ENCODE peak calls at places on chromosomes 2 and 18, in four cellular contexts. G is fibroblast of lung; T is GM23248; M is CD8-positive, alpha-beta T cell. Y is an unnamed sample.

GRCh38 chr2:11688222-11689069 is 18.5 kb upstream of the NTSR2 start:
- DNase-seq in G (peak; percentile 70), T (peak; percentile 84), M (peak; percentile 62), Y (peak; percentile 50)

GRCh38 chr18:70464343-70465114 is 175.7 kb downstream of the SOCS6 start:
- DNase-seq in G (peak; percentile 72), T (peak; percentile 85), M (no peak), Y (no peak)

GRCh38 chr18:51194604-51195003 is 2.9 kb downstream of the MEX3C start:
- DNase-seq in G (peak; percentile 20), T (peak; percentile 20), M (no peak), Y (no peak)

GRCh38 chr18:3211236-3211992 is 8.4 kb downstream of the MYOM1 start:
- DNase-seq in G (peak; percentile 15), T (no peak), M (no peak), Y (no peak)

GRCh38 chr2:65514555-65515195 is 82.3 kb upstream of the SPRED2 start:
- DNase-seq in G (peak; percentile 58), T (peak; percentile 64), M (no peak), Y (no peak)

GRCh38 chr2:175745911-175746310 is 256.2 kb downstream of the LNPK start:
- DNase-seq in G (no peak), T (no peak), M (no peak), Y (no peak)

GRCh38 chr2:201972621-201973255 is 60.9 kb upstream of the FZD7 start:
- DNase-seq in G (no peak), T (no peak), M (no peak), Y (no peak)

GRCh38 chr2:7116516-7116915 is 199.3 kb downstream of the RNF144A start:
- DNase-seq in G (no peak), T (no peak), M (no peak), Y (no peak)

GRCh38 chr2:213202006-213202405 is 50.6 kb upstream of the IKZF2 start:
- DNase-seq in G (no peak), T (no peak), M (no peak), Y (no peak)

GRCh38 chr2:118061135-118061955 is 26.9 kb upstream of the INSIG2 start:
- DNase-seq in G (peak; percentile 60), T (peak; percentile 86), M (no peak), Y (no peak)

GRCh38 chr2:48725696-48726494 is 29.6 kb downstream of the LHCGR start:
- DNase-seq in G (no peak), T (no peak), M (no peak), Y (no peak)

GRCh38 chr2:101064868-101065549 is 62.9 kb downstream of the RPL31 start:
- DNase-seq in G (peak; percentile 35), T (peak; percentile 83), M (no peak), Y (no peak)

GRCh38 chr2:101097638-101098037 is 53.5 kb downstream of the TBC1D8 start:
- DNase-seq in G (no peak), T (no peak), M (no peak), Y (no peak)

GRCh38 chr2:233813236-233814062 is 35.3 kb downstream of the MROH2A start:
- DNase-seq in G (no peak), T (no peak), M (no peak), Y (no peak)

GRCh38 chr2:85226783-85227182 is 93.6 kb downstream of the TCF7L1 start:
- DNase-seq in G (no peak), T (no peak), M (no peak), Y (no peak)

GRCh38 chr2:63435080-63435479 is 153.2 kb downstream of the WDPCP start:
- DNase-seq in G (no peak), T (no peak), M (no peak), Y (no peak)

GRCh38 chr2:181785677-181786344 is 105.5 kb upstream of the NEUROD1 start:
- DNase-seq in G (peak; percentile 70), T (peak; percentile 81), M (no peak), Y (no peak)

DNA sequence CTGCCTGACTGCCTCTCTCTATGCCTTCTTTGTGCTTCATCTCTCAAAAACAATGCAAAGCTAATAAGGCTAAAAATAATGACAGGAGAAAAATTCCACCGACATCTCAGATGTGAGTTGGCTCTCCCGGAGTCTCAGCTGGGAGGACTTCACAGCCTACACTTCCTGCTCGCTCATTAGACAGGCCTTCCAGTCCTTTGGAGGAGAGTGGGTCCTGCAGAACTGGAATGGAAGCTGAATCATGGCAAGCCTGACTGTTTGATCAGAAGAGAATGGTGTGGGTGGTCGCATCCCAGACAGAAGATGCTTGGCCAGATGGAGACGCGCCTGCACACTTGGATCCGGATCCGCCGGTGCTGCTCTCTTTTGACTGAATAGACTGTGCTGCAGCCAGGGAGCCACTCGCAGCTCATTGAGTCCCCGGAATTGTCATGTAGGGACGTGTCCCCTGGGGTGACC is 49.7 kb downstream of the TRIB2 start:
- DNase-seq in G (peak; percentile 90), T (peak; percentile 63), M (no peak), Y (no peak)
- H3K27ac ChIP-seq in G (no peak overlapping the region), T (peak overlapping the region; percentile 50), M (no peak overlapping the region), Y (no peak overlapping the region)

GRCh38 chr2:10054976-10055375 is 11.6 kb downstream of the KLF11 start:
- DNase-seq in G (no peak), T (no peak), M (no peak), Y (no peak)

GRCh38 chr2:10054424-10054823 is 11.1 kb downstream of the KLF11 start:
- DNase-seq in G (no peak), T (no peak), M (no peak), Y (no peak)

GRCh38 chr2:10058251-10059015 is 15.1 kb downstream of the KLF11 start:
- DNase-seq in G (no peak), T (no peak), M (no peak), Y (no peak)

GRCh38 chr2:10057231-10058107 is 14.1 kb downstream of the KLF11 start:
- DNase-seq in G (peak; percentile 77), T (peak; percentile 90), M (no peak), Y (peak; percentile 62)

DNA sequence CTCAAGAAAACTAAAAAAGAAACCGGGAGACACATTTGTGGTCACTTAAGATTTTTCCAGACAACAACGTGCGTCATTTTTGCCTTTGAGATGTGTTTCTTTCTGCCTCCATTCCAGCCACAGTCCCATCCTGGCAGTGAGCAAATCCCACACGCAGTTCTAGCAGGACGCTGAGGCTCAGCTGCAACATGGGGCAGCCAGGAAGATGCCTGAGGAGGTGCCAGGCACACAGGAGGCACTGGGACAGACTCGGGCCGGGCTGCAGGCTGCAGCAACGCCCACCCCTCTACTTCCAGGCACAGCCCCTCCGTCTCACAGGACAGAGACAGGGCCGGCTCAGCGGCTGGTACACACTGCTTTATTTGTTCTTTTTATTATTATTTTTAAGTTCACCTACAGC is 13.1 kb downstream of the KLF11 start:
- DNase-seq in G (no peak), T (peak; percentile 30), M (no peak), Y (no peak)
- H3K4me3 ChIP-seq in G (no peak overlapping the region), T (no peak overlapping the region), M (no peak overlapping the region), Y (no peak overlapping the region)

GRCh38 chr18:75206637-75207297 is 2.2 kb downstream of the PTGR3 start:
- DNase-seq in G (no peak), T (no peak), M (no peak), Y (no peak)

GRCh38 chr18:75205760-75206109 is 3.2 kb downstream of the PTGR3 start:
- DNase-seq in G (no peak), T (no peak), M (no peak), Y (no peak)

GRCh38 chr18:75204262-75204977 is 4.5 kb downstream of the PTGR3 start:
- DNase-seq in G (peak; percentile 41), T (peak; percentile 45), M (no peak), Y (no peak)

GRCh38 chr18:75203456-75204261 is 5.3 kb downstream of the PTGR3 start:
- DNase-seq in G (no peak), T (peak; percentile 66), M (no peak), Y (no peak)

GRCh38 chr18:75204978-75205759 is 3.8 kb downstream of the PTGR3 start:
- DNase-seq in G (no peak), T (no peak), M (no peak), Y (no peak)
- H3K27ac ChIP-seq in G (peak overlapping the region; percentile 58), T (no peak overlapping the region), M (no peak overlapping the region), Y (peak overlapping the region; percentile 31)

DNA sequence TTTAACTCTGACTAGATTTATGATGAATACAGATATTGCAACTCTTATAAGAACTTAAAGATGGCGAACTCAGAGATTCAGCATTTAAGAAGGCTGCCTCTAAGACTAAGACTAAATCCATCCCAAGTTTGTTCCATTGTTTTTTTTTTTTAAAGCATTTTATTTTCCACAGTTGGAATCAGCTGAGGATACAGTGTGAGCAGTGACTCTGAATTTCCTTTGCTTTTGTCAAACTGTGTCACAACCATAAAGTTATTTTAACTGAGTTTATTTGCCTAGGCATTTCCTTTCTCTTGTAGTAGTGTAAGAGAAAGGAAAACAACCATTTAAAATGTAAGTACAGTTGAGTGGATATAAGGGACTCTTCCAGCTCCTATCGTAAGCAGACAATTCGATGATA is 63.9 kb downstream of the ZEB2 start:
- DNase-seq in G (no peak), T (peak; percentile 54), M (no peak), Y (no peak)
- H3K4me3 ChIP-seq in G (no peak overlapping the region), T (peak overlapping the region; percentile 67), M (no peak overlapping the region), Y (no peak overlapping the region)

DNA sequence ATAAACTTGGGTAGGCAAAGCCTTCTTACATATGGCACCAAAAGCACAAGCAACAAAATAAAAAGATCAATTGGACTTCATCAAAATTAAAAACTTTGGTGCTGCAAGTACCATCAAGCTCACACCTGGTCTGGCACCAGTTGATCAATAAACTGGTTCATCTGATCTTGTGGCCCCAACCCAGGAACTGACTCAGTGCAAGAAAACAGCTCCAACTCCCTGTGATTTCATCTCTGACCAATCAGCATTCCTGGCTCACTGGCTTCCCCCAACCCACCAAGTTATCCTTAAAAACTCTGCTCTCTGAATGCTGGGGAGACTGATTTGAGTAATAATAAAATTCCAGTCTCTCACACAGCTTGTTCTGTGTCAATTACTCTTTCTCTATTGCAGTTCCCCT is 8.4 kb downstream of the EPG5 start:
- DNase-seq in G (peak; percentile 59), T (peak; percentile 34), M (no peak), Y (no peak)
- H3K27ac ChIP-seq in G (peak overlapping the region; percentile 9), T (peak overlapping the region; percentile 78), M (no peak overlapping the region), Y (no peak overlapping the region)

DNA sequence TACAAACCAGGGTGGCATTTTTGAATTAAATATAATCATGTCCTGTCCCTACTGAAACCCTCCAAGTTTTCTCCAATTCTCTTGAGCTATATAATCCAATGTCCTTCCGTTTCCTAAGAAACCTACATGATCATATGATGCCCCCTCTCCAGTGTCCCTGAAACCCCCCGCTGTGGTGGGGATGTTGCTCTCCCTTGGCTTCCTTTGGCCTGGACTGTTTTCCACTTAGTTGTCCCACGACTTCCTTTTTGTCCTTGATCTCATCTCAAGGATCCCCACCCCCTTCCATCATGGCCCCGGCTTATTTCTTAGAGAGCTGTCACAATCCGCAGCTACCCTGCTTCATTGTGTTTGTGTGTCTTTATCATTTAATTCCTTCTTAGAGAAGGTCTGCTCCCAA is 43.8 kb downstream of the TMEM18 start:
- DNase-seq in G (no peak), T (no peak), M (no peak), Y (no peak)
- H3K4me3 ChIP-seq in G (no peak overlapping the region), T (no peak overlapping the region), M (no peak overlapping the region), Y (no peak overlapping the region)

Y was measured in AG04450.